ENCODE peak calls at places on chromosomes 13 and 19, in eight cellular contexts. R is cardiac muscle cell, T is mucosa of descending colon, K is GM12878, P is neural progenitor cell, V is lung, O is heart right ventricle, X is fibroblast of lung. N is an unnamed sample. For H3K4me1, the result is how much of the 10 kb centered on the place peaks cover.

GRCh38 chr19:6423499-6424189 is 967 bp downstream of the KHSRP start:
- DNase-seq in K (no peak), P (peak), V (no peak), X (peak), R (peak), T (peak), O (no peak), N (no peak)

GRCh38 chr13:30744056-30744684 is 8.8 kb downstream of the ALOX5AP start:
- DNase-seq in X (peak), O (no peak), R (no peak), V (peak), T (peak), P (no peak), K (peak), N (no peak)

GRCh38 chr19:18879579-18880373 is 16.2 kb downstream of the CERS1 start:
- DNase-seq in O (no peak), P (peak), T (peak), R (no peak), V (no peak), X (no peak), K (no peak), N (peak)

GRCh38 chr19:18389736-18390074 is 3.7 kb downstream of the GDF15 start:
- DNase-seq in V (no peak), K (no peak), X (no peak), P (no peak), O (no peak), T (no peak), R (no peak), N (no peak)

GRCh38 chr19:47195462-47195861 is 35.5 kb downstream of the BBC3 start:
- DNase-seq in X (no peak), V (no peak), O (no peak), P (no peak), T (no peak), K (no peak), R (no peak), N (no peak)

GRCh38 chr19:22257381-22257780 is 28.9 kb upstream of the ZNF729 start:
- DNase-seq in P (no peak), T (no peak), O (no peak), K (no peak), R (no peak), V (no peak), X (no peak), N (no peak)

GRCh38 chr19:1811942-1812425 is at the start of gene ATP8B3:
- DNase-seq in O (no peak), K (no peak), T (peak), V (no peak), R (no peak), P (no peak), X (no peak), N (no peak)

GRCh38 chr19:44113784-44114390 is 688 bp downstream of the ZNF225 start:
- DNase-seq in R (no peak), V (peak), K (no peak), P (peak), O (peak), X (no peak), T (peak), N (peak)

GRCh38 chr19:15502264-15502663 is 6.1 kb upstream of the CYP4F22 start:
- DNase-seq in R (no peak), X (no peak), K (no peak), P (no peak), O (no peak), V (no peak), T (no peak), N (no peak)

GRCh38 chr13:19048381-19048780 is 133.2 kb downstream of the TUBA3C start:
- DNase-seq in O (no peak), R (no peak), T (no peak), X (no peak), P (no peak), V (no peak), K (no peak), N (no peak)

GRCh38 chr19:53432088-53432661 is 391 bp downstream of the ZNF761 start:
- DNase-seq in K (no peak), X (peak), V (peak), O (peak), P (peak), T (peak), R (peak), N (peak)

GRCh38 chr13:35927554-35927953 is 203.6 kb downstream of the DCLK1 start:
- DNase-seq in X (peak), V (no peak), R (peak), O (peak), P (no peak), K (no peak), T (no peak), N (no peak)

GRCh38 chr13:28865312-28865711 is 45.2 kb downstream of the MTUS2 start:
- DNase-seq in O (no peak), V (no peak), R (no peak), X (no peak), T (no peak), K (no peak), P (no peak), N (no peak)

GRCh38 chr19:45508681-45508930 is 1.3 kb downstream of the VASP start:
- DNase-seq in X (no peak), T (no peak), K (no peak), P (no peak), R (peak), V (no peak), O (peak), N (no peak)

GRCh38 chr19:45506991-45507863 is at the start of gene VASP:
- DNase-seq in O (peak), T (peak), R (peak), K (peak), P (peak), X (peak), V (peak), N (peak)

GRCh38 chr19:45508931-45509691 is 1.8 kb downstream of the VASP start:
- DNase-seq in R (peak), O (peak), K (peak), T (peak), X (peak), P (peak), V (peak), N (peak)

GRCh38 chr19:45509692-45510015 is 2.4 kb downstream of the VASP start:
- DNase-seq in O (no peak), X (no peak), R (no peak), T (no peak), K (no peak), P (no peak), V (no peak), N (no peak)

GRCh38 chr19:45507864-45508680 is 793 bp downstream of the VASP start:
- DNase-seq in R (no peak), K (no peak), X (no peak), T (peak), O (no peak), P (peak), V (no peak), N (peak)
- H3K4me1 ChIP-seq in R (under half), K (under half), X (under half), T (under half), O (half or more), P (under half), V (under half), N (under half)

DNA sequence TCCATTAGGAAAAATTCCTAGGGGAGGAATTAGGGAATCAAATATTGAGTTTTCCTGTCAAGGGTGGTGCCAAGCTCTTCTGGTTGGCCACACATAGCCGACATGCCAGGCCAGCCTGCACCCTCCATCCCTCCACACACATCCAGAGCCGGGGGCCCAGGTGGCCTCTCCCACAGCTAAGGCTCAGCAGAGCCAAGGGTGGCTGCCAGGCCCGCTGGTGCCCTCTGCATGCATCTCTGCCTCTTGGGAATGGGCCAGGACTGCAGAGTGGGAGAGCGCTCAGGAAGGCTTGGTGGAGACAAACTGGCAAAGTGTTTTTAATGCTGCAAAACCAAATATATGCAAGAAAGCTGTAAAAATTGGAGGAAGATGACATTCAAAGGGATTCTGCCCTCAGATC is 42.7 kb upstream of the GAS6 start:
- DNase-seq in X (no peak), P (no peak), K (no peak), V (peak), R (no peak), T (no peak), O (no peak), N (no peak)
- H3K4me1 ChIP-seq in X (under half), P (under half), K (under half), V (under half), R (under half), T (under half), O (under half), N (under half)

DNA sequence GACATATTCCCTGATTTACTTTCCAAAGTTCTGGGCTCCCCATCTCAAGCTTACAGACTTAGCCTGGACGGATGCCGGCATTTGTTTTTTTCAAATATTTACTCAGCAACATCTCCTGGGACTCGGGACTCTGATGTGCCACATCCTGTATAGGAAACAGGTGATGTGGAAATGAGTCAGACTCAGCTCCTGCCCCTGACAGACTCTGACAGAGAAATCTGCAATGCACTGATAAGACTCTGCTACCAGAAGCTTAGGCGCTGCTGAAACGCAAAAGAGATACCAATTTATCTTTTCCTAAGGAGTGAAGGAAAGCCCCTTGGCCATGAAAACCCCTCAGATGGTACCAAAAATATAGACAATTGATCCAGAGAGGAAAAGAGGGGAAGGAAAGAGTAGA is 16.2 kb downstream of the LAIR2 start:
- DNase-seq in T (no peak), X (no peak), R (peak), O (peak), V (no peak), P (no peak), K (peak), N (no peak)
- H3K4me1 ChIP-seq in T (under half), X (under half), R (under half), O (under half), V (under half), P (under half), K (half or more), N (under half)

DNA sequence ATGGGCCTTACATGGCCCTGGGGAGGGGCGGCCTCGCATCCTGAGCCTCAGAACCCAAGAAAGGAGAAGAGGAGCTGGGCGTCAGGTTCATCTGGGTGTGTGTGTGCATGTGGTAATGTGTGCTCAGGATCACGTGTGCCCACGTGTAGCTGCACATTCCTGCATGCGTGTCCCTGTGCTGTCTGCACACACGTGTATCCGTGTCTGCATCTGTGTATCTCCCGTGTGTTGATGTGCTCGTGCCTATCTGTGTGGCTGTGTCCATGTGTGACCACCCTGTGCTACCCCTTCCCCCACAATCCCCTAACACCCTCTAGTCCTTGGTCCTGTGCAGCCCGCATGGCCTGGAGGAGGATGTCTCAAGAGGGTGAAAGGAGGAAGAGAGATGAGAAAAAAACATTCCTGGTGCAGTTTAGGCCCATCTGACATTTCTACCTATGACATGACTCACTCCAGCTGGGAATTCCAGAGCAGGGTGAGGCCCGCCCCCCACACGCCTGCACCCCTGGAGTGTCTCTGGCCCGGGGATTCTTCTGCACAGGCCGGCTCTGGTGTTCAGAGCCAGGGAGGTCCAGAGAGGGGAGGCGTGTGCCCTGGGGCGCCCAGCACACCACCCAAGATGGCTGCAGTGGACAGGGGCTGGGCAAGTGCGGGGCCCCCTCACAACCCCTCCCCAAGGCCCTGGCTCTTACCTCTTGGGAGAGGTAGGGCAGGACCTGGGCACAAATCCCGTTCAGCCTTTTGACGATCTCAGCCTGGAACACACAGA is 7.1 kb downstream of the TLE5 start:
- DNase-seq in X (no peak), K (no peak), O (no peak), R (no peak), V (no peak), P (no peak), T (no peak), N (no peak)
- H3K4me1 ChIP-seq in X (under half), K (under half), O (under half), R (under half), V (under half), P (under half), T (under half), N (under half)

GRCh38 chr13:95678967-95679366 is 2.0 kb downstream of the DNAJC3 start:
- DNase-seq in T (no peak), X (no peak), O (no peak), R (no peak), K (no peak), P (no peak), V (no peak), N (no peak)
- H3K4me1 ChIP-seq in T (under half), X (under half), O (half or more), R (under half), K (under half), P (under half), V (under half), N (under half)

DNA sequence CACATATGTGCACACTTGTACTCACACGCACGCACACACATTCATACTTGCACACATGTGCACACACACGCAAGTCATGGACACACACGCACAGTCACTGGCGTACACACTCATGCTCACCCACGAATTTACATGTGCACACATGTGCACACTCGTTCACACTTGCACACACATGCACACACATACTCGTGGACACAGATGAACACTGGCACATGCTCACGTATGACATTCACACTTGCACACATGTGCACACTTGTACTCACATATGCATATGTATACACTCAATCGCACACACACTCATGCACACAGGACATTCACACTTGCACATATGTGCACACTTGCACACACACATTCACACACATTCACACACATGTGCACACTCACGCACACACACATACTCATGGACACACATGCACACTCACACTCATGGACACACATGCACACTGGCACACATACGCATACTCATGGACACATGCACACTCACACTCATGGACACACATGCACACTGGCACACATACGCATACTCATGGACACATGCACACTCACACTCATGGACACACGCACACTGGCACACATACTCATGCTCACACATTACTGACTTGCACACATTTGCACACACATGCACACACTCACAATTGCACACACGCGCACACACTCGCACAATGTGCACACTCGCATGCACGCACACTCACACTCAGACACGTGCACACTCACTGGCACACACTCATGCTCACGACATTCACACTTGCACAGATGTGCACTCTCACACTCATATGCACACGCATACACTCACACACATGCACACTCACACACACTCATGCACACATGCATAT is 9.5 kb downstream of the SBK2 start:
- DNase-seq in O (no peak), X (no peak), V (no peak), K (no peak), T (no peak), R (no peak), P (no peak), N (no peak)
- H3K4me1 ChIP-seq in O (under half), X (under half), V (under half), K (under half), T (under half), R (under half), P (under half), N (under half)